ENCODE peak calls at places on chromosomes 11 and 22, in five cellular contexts. X, E, U, O and Y are unnamed samples.

GRCh38 chr11:576791-577610 is 731 bp downstream of the PHRF1 start:
- DNase-seq in U (no peak), E (peak; percentile 65), O (no peak), X (no peak), Y (no peak)

GRCh38 chr11:2091112-2091746 is 48.0 kb downstream of the IGF2 start:
- DNase-seq in E (no peak), O (no peak), X (no peak), U (no peak), Y (no peak)

GRCh38 chr22:30893434-30894370 is 74.9 kb downstream of the MORC2 start:
- DNase-seq in X (no peak), U (no peak), E (peak; percentile 23), O (no peak), Y (no peak)

GRCh38 chr11:75524576-75525432 is 937 bp downstream of the GDPD5 start:
- DNase-seq in X (no peak), O (peak; percentile 22), E (peak; percentile 66), U (no peak), Y (peak; percentile 71)

GRCh38 chr22:30906946-30907345 is 61.6 kb downstream of the MORC2 start:
- DNase-seq in E (peak; percentile 25), O (no peak), X (no peak), U (no peak), Y (no peak)

GRCh38 chr11:102485095-102485722 is 32.6 kb upstream of the TMEM123 start:
- DNase-seq in X (no peak), U (no peak), E (no peak), O (no peak), Y (no peak)

GRCh38 chr11:7143908-7144307 is 55.1 kb downstream of the RBMXL2 start:
- DNase-seq in X (no peak), U (no peak), E (no peak), O (no peak), Y (peak; percentile 61)

GRCh38 chr11:108606495-108607160 is 13.1 kb upstream of the EXPH5 start:
- DNase-seq in O (no peak), E (no peak), X (no peak), U (no peak), Y (no peak)

GRCh38 chr11:116513894-116514293 is 258.9 kb downstream of the BUD13 start:
- DNase-seq in U (no peak), O (no peak), X (no peak), E (no peak), Y (peak; percentile 69)

GRCh38 chr11:119935341-119935925 is 202.5 kb downstream of the TRIM29 start:
- DNase-seq in O (no peak), X (no peak), E (no peak), U (no peak), Y (no peak)

GRCh38 chr11:74141274-74141695 is 29.5 kb downstream of the C2CD3 start:
- DNase-seq in U (no peak), E (no peak), X (no peak), O (no peak), Y (peak; percentile 11)

GRCh38 chr11:65362320-65362931 is 7.9 kb downstream of the TIGD3 start:
- DNase-seq in U (no peak), O (no peak), E (peak; percentile 42), X (no peak), Y (no peak)

GRCh38 chr11:23988381-23989006 is 508.4 kb upstream of the LUZP2 start:
- DNase-seq in U (no peak), X (no peak), O (no peak), E (no peak), Y (no peak)

GRCh38 chr11:111923351-111923788 is 4.7 kb downstream of the C11orf52 start:
- DNase-seq in X (no peak), U (no peak), O (no peak), E (no peak), Y (no peak)

GRCh38 chr22:42603427-42603826 is 11.3 kb downstream of the POLDIP3 start:
- DNase-seq in O (no peak), E (no peak), X (no peak), U (no peak), Y (no peak)

GRCh38 chr11:20000393-20001134 is 159.7 kb downstream of the DBX1 start:
- DNase-seq in U (no peak), X (no peak), E (no peak), O (no peak), Y (peak; percentile 91)